ENCODE peak calls at places on chromosomes 12 and 14, in ten cellular contexts. One of them, this sample, is unnamed.

GRCh38 chr12:6607751-6608591 is 792 bp upstream of the CHD4 start:
- DNase-seq in Peyer's patch: peak
- DNase-seq in Ammon's horn: peak
- DNase-seq in stimulated activated CD4-positive, alpha-beta T cell treated with anti-CD3 and anti-CD28 coated beads, TNF-alpha, amount 100 ng/mL, for 48 hours: no peak
- DNase-seq in fibroblast of lung: peak
- DNase-seq in NCI-H526: peak
- DNase-seq in nephron progenitor cell: peak
- DNase-seq in HS-5: peak
- DNase-seq in hepatic stellate cell: no peak
- DNase-seq in B cell: peak
- DNase-seq in this sample: peak

GRCh38 chr12:108594-108993 is 42.0 kb downstream of the IQSEC3 start:
- DNase-seq in Peyer's patch: peak
- DNase-seq in Ammon's horn: peak
- DNase-seq in stimulated activated CD4-positive, alpha-beta T cell treated with anti-CD3 and anti-CD28 coated beads, TNF-alpha, amount 100 ng/mL, for 48 hours: no peak
- DNase-seq in fibroblast of lung: no peak
- DNase-seq in NCI-H526: no peak
- DNase-seq in nephron progenitor cell: no peak
- DNase-seq in HS-5: no peak
- DNase-seq in hepatic stellate cell: no peak
- DNase-seq in B cell: no peak
- DNase-seq in this sample: no peak

GRCh38 chr12:8849785-8850184 is 27.4 kb downstream of the A2ML1 start:
- DNase-seq in Peyer's patch: no peak
- DNase-seq in Ammon's horn: no peak
- DNase-seq in stimulated activated CD4-positive, alpha-beta T cell treated with anti-CD3 and anti-CD28 coated beads, TNF-alpha, amount 100 ng/mL, for 48 hours: no peak
- DNase-seq in fibroblast of lung: no peak
- DNase-seq in NCI-H526: no peak
- DNase-seq in nephron progenitor cell: no peak
- DNase-seq in HS-5: no peak
- DNase-seq in hepatic stellate cell: no peak
- DNase-seq in B cell: no peak
- DNase-seq in this sample: no peak

GRCh38 chr14:44607701-44608100 is 100.6 kb upstream of the FSCB start:
- DNase-seq in Peyer's patch: no peak
- DNase-seq in Ammon's horn: no peak
- DNase-seq in stimulated activated CD4-positive, alpha-beta T cell treated with anti-CD3 and anti-CD28 coated beads, TNF-alpha, amount 100 ng/mL, for 48 hours: no peak
- DNase-seq in fibroblast of lung: no peak
- DNase-seq in NCI-H526: no peak
- DNase-seq in nephron progenitor cell: no peak
- DNase-seq in HS-5: no peak
- DNase-seq in hepatic stellate cell: no peak
- DNase-seq in B cell: no peak
- DNase-seq in this sample: no peak

GRCh38 chr14:35406811-35407630 is 2.5 kb upstream of the NFKBIA start:
- DNase-seq in Peyer's patch: peak
- DNase-seq in Ammon's horn: peak
- DNase-seq in stimulated activated CD4-positive, alpha-beta T cell treated with anti-CD3 and anti-CD28 coated beads, TNF-alpha, amount 100 ng/mL, for 48 hours: no peak
- DNase-seq in fibroblast of lung: peak
- DNase-seq in NCI-H526: peak
- DNase-seq in nephron progenitor cell: no peak
- DNase-seq in HS-5: peak
- DNase-seq in hepatic stellate cell: peak
- DNase-seq in B cell: peak
- DNase-seq in this sample: peak

GRCh38 chr12:103571286-103571685 is 15.8 kb upstream of the STAB2 start:
- DNase-seq in Peyer's patch: peak
- DNase-seq in Ammon's horn: peak
- DNase-seq in stimulated activated CD4-positive, alpha-beta T cell treated with anti-CD3 and anti-CD28 coated beads, TNF-alpha, amount 100 ng/mL, for 48 hours: no peak
- DNase-seq in fibroblast of lung: peak
- DNase-seq in NCI-H526: peak
- DNase-seq in nephron progenitor cell: peak
- DNase-seq in HS-5: no peak
- DNase-seq in hepatic stellate cell: no peak
- DNase-seq in B cell: no peak
- DNase-seq in this sample: no peak

GRCh38 chr12:52278931-52279682 is 4.7 kb downstream of the KRT86 start:
- DNase-seq in Peyer's patch: peak
- DNase-seq in Ammon's horn: peak
- DNase-seq in stimulated activated CD4-positive, alpha-beta T cell treated with anti-CD3 and anti-CD28 coated beads, TNF-alpha, amount 100 ng/mL, for 48 hours: peak
- DNase-seq in fibroblast of lung: peak
- DNase-seq in NCI-H526: no peak
- DNase-seq in nephron progenitor cell: peak
- DNase-seq in HS-5: no peak
- DNase-seq in hepatic stellate cell: peak
- DNase-seq in B cell: peak
- DNase-seq in this sample: peak

GRCh38 chr12:42473130-42473529 is 116.4 kb downstream of the PRICKLE1 start:
- DNase-seq in Peyer's patch: no peak
- DNase-seq in Ammon's horn: no peak
- DNase-seq in stimulated activated CD4-positive, alpha-beta T cell treated with anti-CD3 and anti-CD28 coated beads, TNF-alpha, amount 100 ng/mL, for 48 hours: no peak
- DNase-seq in fibroblast of lung: peak
- DNase-seq in NCI-H526: no peak
- DNase-seq in nephron progenitor cell: no peak
- DNase-seq in HS-5: no peak
- DNase-seq in hepatic stellate cell: peak
- DNase-seq in B cell: no peak
- DNase-seq in this sample: peak

GRCh38 chr14:86799244-86799647 is 1193.7 kb downstream of the GALC start:
- DNase-seq in Peyer's patch: no peak
- DNase-seq in Ammon's horn: peak
- DNase-seq in stimulated activated CD4-positive, alpha-beta T cell treated with anti-CD3 and anti-CD28 coated beads, TNF-alpha, amount 100 ng/mL, for 48 hours: no peak
- DNase-seq in fibroblast of lung: peak
- DNase-seq in NCI-H526: no peak
- DNase-seq in nephron progenitor cell: no peak
- DNase-seq in HS-5: peak
- DNase-seq in hepatic stellate cell: no peak
- DNase-seq in B cell: no peak
- DNase-seq in this sample: peak

GRCh38 chr14:74800780-74801179 is 37.7 kb downstream of the YLPM1 start:
- DNase-seq in Peyer's patch: no peak
- DNase-seq in Ammon's horn: no peak
- DNase-seq in stimulated activated CD4-positive, alpha-beta T cell treated with anti-CD3 and anti-CD28 coated beads, TNF-alpha, amount 100 ng/mL, for 48 hours: no peak
- DNase-seq in fibroblast of lung: no peak
- DNase-seq in NCI-H526: no peak
- DNase-seq in nephron progenitor cell: no peak
- DNase-seq in HS-5: no peak
- DNase-seq in hepatic stellate cell: no peak
- DNase-seq in B cell: no peak
- DNase-seq in this sample: no peak

GRCh38 chr12:102769323-102769916 is 147.6 kb downstream of the PAH start:
- DNase-seq in Peyer's patch: peak
- DNase-seq in Ammon's horn: peak
- DNase-seq in stimulated activated CD4-positive, alpha-beta T cell treated with anti-CD3 and anti-CD28 coated beads, TNF-alpha, amount 100 ng/mL, for 48 hours: no peak
- DNase-seq in fibroblast of lung: peak
- DNase-seq in NCI-H526: peak
- DNase-seq in nephron progenitor cell: peak
- DNase-seq in HS-5: peak
- DNase-seq in hepatic stellate cell: peak
- DNase-seq in B cell: peak
- DNase-seq in this sample: peak

GRCh38 chr12:28568083-28568482 is 377.8 kb downstream of the CCDC91 start:
- DNase-seq in Peyer's patch: no peak
- DNase-seq in Ammon's horn: no peak
- DNase-seq in stimulated activated CD4-positive, alpha-beta T cell treated with anti-CD3 and anti-CD28 coated beads, TNF-alpha, amount 100 ng/mL, for 48 hours: no peak
- DNase-seq in fibroblast of lung: peak
- DNase-seq in NCI-H526: no peak
- DNase-seq in nephron progenitor cell: no peak
- DNase-seq in HS-5: peak
- DNase-seq in hepatic stellate cell: peak
- DNase-seq in B cell: no peak
- DNase-seq in this sample: peak

GRCh38 chr12:4506870-4507269 is 31.8 kb upstream of the RAD51AP1 start:
- DNase-seq in Peyer's patch: no peak
- DNase-seq in Ammon's horn: no peak
- DNase-seq in stimulated activated CD4-positive, alpha-beta T cell treated with anti-CD3 and anti-CD28 coated beads, TNF-alpha, amount 100 ng/mL, for 48 hours: no peak
- DNase-seq in fibroblast of lung: peak
- DNase-seq in NCI-H526: no peak
- DNase-seq in nephron progenitor cell: no peak
- DNase-seq in HS-5: no peak
- DNase-seq in hepatic stellate cell: peak
- DNase-seq in B cell: no peak
- DNase-seq in this sample: peak

GRCh38 chr14:90274808-90275454 is 18.6 kb downstream of the PSMC1 start:
- DNase-seq in Peyer's patch: no peak
- DNase-seq in Ammon's horn: no peak
- DNase-seq in stimulated activated CD4-positive, alpha-beta T cell treated with anti-CD3 and anti-CD28 coated beads, TNF-alpha, amount 100 ng/mL, for 48 hours: no peak
- DNase-seq in fibroblast of lung: peak
- DNase-seq in NCI-H526: no peak
- DNase-seq in nephron progenitor cell: no peak
- DNase-seq in HS-5: no peak
- DNase-seq in hepatic stellate cell: peak
- DNase-seq in B cell: no peak
- DNase-seq in this sample: peak

GRCh38 chr12:26287666-26288408 is 92.5 kb downstream of the SSPN start:
- DNase-seq in Peyer's patch: no peak
- DNase-seq in Ammon's horn: peak
- DNase-seq in stimulated activated CD4-positive, alpha-beta T cell treated with anti-CD3 and anti-CD28 coated beads, TNF-alpha, amount 100 ng/mL, for 48 hours: no peak
- DNase-seq in fibroblast of lung: peak
- DNase-seq in NCI-H526: no peak
- DNase-seq in nephron progenitor cell: no peak
- DNase-seq in HS-5: no peak
- DNase-seq in hepatic stellate cell: no peak
- DNase-seq in B cell: no peak
- DNase-seq in this sample: no peak

GRCh38 chr14:23114669-23115491 is 4.2 kb downstream of the CEBPE start:
- DNase-seq in Peyer's patch: peak
- DNase-seq in Ammon's horn: no peak
- DNase-seq in stimulated activated CD4-positive, alpha-beta T cell treated with anti-CD3 and anti-CD28 coated beads, TNF-alpha, amount 100 ng/mL, for 48 hours: no peak
- DNase-seq in fibroblast of lung: peak
- DNase-seq in NCI-H526: no peak
- DNase-seq in nephron progenitor cell: no peak
- DNase-seq in HS-5: peak
- DNase-seq in hepatic stellate cell: peak
- DNase-seq in B cell: no peak
- DNase-seq in this sample: peak

GRCh38 chr14:41925409-41925808 is 318.7 kb downstream of the LRFN5 start:
- DNase-seq in Peyer's patch: no peak
- DNase-seq in Ammon's horn: peak
- DNase-seq in stimulated activated CD4-positive, alpha-beta T cell treated with anti-CD3 and anti-CD28 coated beads, TNF-alpha, amount 100 ng/mL, for 48 hours: no peak
- DNase-seq in fibroblast of lung: peak
- DNase-seq in NCI-H526: no peak
- DNase-seq in nephron progenitor cell: no peak
- DNase-seq in HS-5: peak
- DNase-seq in hepatic stellate cell: no peak
- DNase-seq in B cell: peak
- DNase-seq in this sample: no peak

GRCh38 chr14:100536141-100536540 is 51.1 kb downstream of the BEGAIN start:
- DNase-seq in Peyer's patch: peak
- DNase-seq in Ammon's horn: no peak
- DNase-seq in stimulated activated CD4-positive, alpha-beta T cell treated with anti-CD3 and anti-CD28 coated beads, TNF-alpha, amount 100 ng/mL, for 48 hours: no peak
- DNase-seq in fibroblast of lung: no peak
- DNase-seq in NCI-H526: no peak
- DNase-seq in nephron progenitor cell: peak
- DNase-seq in HS-5: no peak
- DNase-seq in hepatic stellate cell: no peak
- DNase-seq in B cell: no peak
- DNase-seq in this sample: no peak

GRCh38 chr12:4435537-4435936 is 10.1 kb downstream of the FGF6 start:
- DNase-seq in Peyer's patch: peak
- DNase-seq in Ammon's horn: no peak
- DNase-seq in stimulated activated CD4-positive, alpha-beta T cell treated with anti-CD3 and anti-CD28 coated beads, TNF-alpha, amount 100 ng/mL, for 48 hours: no peak
- DNase-seq in fibroblast of lung: no peak
- DNase-seq in NCI-H526: no peak
- DNase-seq in nephron progenitor cell: no peak
- DNase-seq in HS-5: no peak
- DNase-seq in hepatic stellate cell: no peak
- DNase-seq in B cell: no peak
- DNase-seq in this sample: no peak

GRCh38 chr12:64180951-64181350 is 41.1 kb downstream of the KICS2 start:
- DNase-seq in Peyer's patch: no peak
- DNase-seq in Ammon's horn: no peak
- DNase-seq in stimulated activated CD4-positive, alpha-beta T cell treated with anti-CD3 and anti-CD28 coated beads, TNF-alpha, amount 100 ng/mL, for 48 hours: no peak
- DNase-seq in fibroblast of lung: peak
- DNase-seq in NCI-H526: no peak
- DNase-seq in nephron progenitor cell: no peak
- DNase-seq in HS-5: no peak
- DNase-seq in hepatic stellate cell: no peak
- DNase-seq in B cell: no peak
- DNase-seq in this sample: peak

GRCh38 chr14:61375218-61375617 is 53.8 kb downstream of the PRKCH start:
- DNase-seq in Peyer's patch: no peak
- DNase-seq in Ammon's horn: no peak
- DNase-seq in stimulated activated CD4-positive, alpha-beta T cell treated with anti-CD3 and anti-CD28 coated beads, TNF-alpha, amount 100 ng/mL, for 48 hours: no peak
- DNase-seq in fibroblast of lung: no peak
- DNase-seq in NCI-H526: no peak
- DNase-seq in nephron progenitor cell: no peak
- DNase-seq in HS-5: no peak
- DNase-seq in hepatic stellate cell: no peak
- DNase-seq in B cell: no peak
- DNase-seq in this sample: no peak

GRCh38 chr12:116141110-116141832 is 136.2 kb downstream of the MED13L start:
- DNase-seq in Peyer's patch: no peak
- DNase-seq in Ammon's horn: no peak
- DNase-seq in stimulated activated CD4-positive, alpha-beta T cell treated with anti-CD3 and anti-CD28 coated beads, TNF-alpha, amount 100 ng/mL, for 48 hours: no peak
- DNase-seq in fibroblast of lung: no peak
- DNase-seq in NCI-H526: no peak
- DNase-seq in nephron progenitor cell: no peak
- DNase-seq in HS-5: no peak
- DNase-seq in hepatic stellate cell: no peak
- DNase-seq in B cell: no peak
- DNase-seq in this sample: no peak

GRCh38 chr12:30796891-30797371 is 42.2 kb upstream of the CAPRIN2 start:
- DNase-seq in Peyer's patch: no peak
- DNase-seq in Ammon's horn: no peak
- DNase-seq in stimulated activated CD4-positive, alpha-beta T cell treated with anti-CD3 and anti-CD28 coated beads, TNF-alpha, amount 100 ng/mL, for 48 hours: no peak
- DNase-seq in fibroblast of lung: peak
- DNase-seq in NCI-H526: no peak
- DNase-seq in nephron progenitor cell: peak
- DNase-seq in HS-5: peak
- DNase-seq in hepatic stellate cell: peak
- DNase-seq in B cell: no peak
- DNase-seq in this sample: peak

GRCh38 chr12:40829738-40830144 is 137.5 kb downstream of the CNTN1 start:
- DNase-seq in Peyer's patch: no peak
- DNase-seq in Ammon's horn: no peak
- DNase-seq in stimulated activated CD4-positive, alpha-beta T cell treated with anti-CD3 and anti-CD28 coated beads, TNF-alpha, amount 100 ng/mL, for 48 hours: no peak
- DNase-seq in fibroblast of lung: peak
- DNase-seq in NCI-H526: no peak
- DNase-seq in nephron progenitor cell: no peak
- DNase-seq in HS-5: no peak
- DNase-seq in hepatic stellate cell: no peak
- DNase-seq in B cell: no peak
- DNase-seq in this sample: no peak

GRCh38 chr14:100930270-100930669 is 26.7 kb upstream of the RTL1 start:
- DNase-seq in Peyer's patch: no peak
- DNase-seq in Ammon's horn: no peak
- DNase-seq in stimulated activated CD4-positive, alpha-beta T cell treated with anti-CD3 and anti-CD28 coated beads, TNF-alpha, amount 100 ng/mL, for 48 hours: no peak
- DNase-seq in fibroblast of lung: no peak
- DNase-seq in NCI-H526: no peak
- DNase-seq in nephron progenitor cell: no peak
- DNase-seq in HS-5: no peak
- DNase-seq in hepatic stellate cell: no peak
- DNase-seq in B cell: no peak
- DNase-seq in this sample: no peak